ENCODE peak calls at places on chromosomes 7 and 10, in nine cellular contexts. One of them, this sample, is unnamed.
A peak's percentile ranks its signal among the peaks of the same experiment; 100 is the strongest.

GRCh38 chr7:155808551-155809331 is 3.5 kb downstream of the SHH start:
- DNase-seq in heart right ventricle: no peak
- DNase-seq in fibroblast of pulmonary artery: no peak
- DNase-seq in MCF 10A: no peak
- DNase-seq in aorta: no peak
- DNase-seq in stimulated activated CD4-positive, alpha-beta T cell treated with anti-CD3 and anti-CD28 coated beads, Interleukin-1b, Interleukin-23, amount 100 ng/mL, for 1 hour: no peak
- DNase-seq in GM23248: no peak
- DNase-seq in effector memory CD8-positive, alpha-beta T cell: no peak
- DNase-seq in T-helper 9 cell: no peak
- DNase-seq in this sample: no peak

GRCh38 chr7:99196536-99197288 is 11.2 kb downstream of the KPNA7 start:
- DNase-seq in heart right ventricle: no peak
- DNase-seq in fibroblast of pulmonary artery: peak; percentile 38
- DNase-seq in MCF 10A: no peak
- DNase-seq in aorta: no peak
- DNase-seq in stimulated activated CD4-positive, alpha-beta T cell treated with anti-CD3 and anti-CD28 coated beads, Interleukin-1b, Interleukin-23, amount 100 ng/mL, for 1 hour: no peak
- DNase-seq in GM23248: peak; percentile 62
- DNase-seq in effector memory CD8-positive, alpha-beta T cell: no peak
- DNase-seq in T-helper 9 cell: no peak
- DNase-seq in this sample: no peak

GRCh38 chr10:97479939-97480338 is 18.3 kb downstream of the MMS19 start:
- DNase-seq in heart right ventricle: no peak
- DNase-seq in fibroblast of pulmonary artery: no peak
- DNase-seq in MCF 10A: no peak
- DNase-seq in aorta: no peak
- DNase-seq in stimulated activated CD4-positive, alpha-beta T cell treated with anti-CD3 and anti-CD28 coated beads, Interleukin-1b, Interleukin-23, amount 100 ng/mL, for 1 hour: no peak
- DNase-seq in GM23248: no peak
- DNase-seq in effector memory CD8-positive, alpha-beta T cell: no peak
- DNase-seq in T-helper 9 cell: no peak
- DNase-seq in this sample: no peak

GRCh38 chr10:49761789-49762565 is at the start of gene OGDHL:
- DNase-seq in heart right ventricle: peak; percentile 23
- DNase-seq in fibroblast of pulmonary artery: peak; percentile 59
- DNase-seq in MCF 10A: peak; percentile 54
- DNase-seq in aorta: peak; percentile 63
- DNase-seq in stimulated activated CD4-positive, alpha-beta T cell treated with anti-CD3 and anti-CD28 coated beads, Interleukin-1b, Interleukin-23, amount 100 ng/mL, for 1 hour: peak; percentile 20
- DNase-seq in GM23248: peak; percentile 68
- DNase-seq in effector memory CD8-positive, alpha-beta T cell: no peak
- DNase-seq in T-helper 9 cell: no peak
- DNase-seq in this sample: no peak

GRCh38 chr7:111113263-111114017 is 22.5 kb downstream of the LRRN3 start:
- DNase-seq in heart right ventricle: no peak
- DNase-seq in fibroblast of pulmonary artery: peak; percentile 79
- DNase-seq in MCF 10A: peak; percentile 42
- DNase-seq in aorta: no peak
- DNase-seq in stimulated activated CD4-positive, alpha-beta T cell treated with anti-CD3 and anti-CD28 coated beads, Interleukin-1b, Interleukin-23, amount 100 ng/mL, for 1 hour: no peak
- DNase-seq in GM23248: peak; percentile 70
- DNase-seq in effector memory CD8-positive, alpha-beta T cell: no peak
- DNase-seq in T-helper 9 cell: no peak
- DNase-seq in this sample: no peak

GRCh38 chr7:50856821-50857220 is 74.1 kb upstream of the GRB10 start:
- DNase-seq in heart right ventricle: no peak
- DNase-seq in fibroblast of pulmonary artery: no peak
- DNase-seq in MCF 10A: no peak
- DNase-seq in aorta: no peak
- DNase-seq in stimulated activated CD4-positive, alpha-beta T cell treated with anti-CD3 and anti-CD28 coated beads, Interleukin-1b, Interleukin-23, amount 100 ng/mL, for 1 hour: no peak
- DNase-seq in GM23248: peak; percentile 35
- DNase-seq in effector memory CD8-positive, alpha-beta T cell: no peak
- DNase-seq in T-helper 9 cell: no peak
- DNase-seq in this sample: no peak

GRCh38 chr10:103413540-103413939 is 17.1 kb downstream of the PDCD11 start:
- DNase-seq in heart right ventricle: no peak
- DNase-seq in fibroblast of pulmonary artery: no peak
- DNase-seq in MCF 10A: no peak
- DNase-seq in aorta: no peak
- DNase-seq in stimulated activated CD4-positive, alpha-beta T cell treated with anti-CD3 and anti-CD28 coated beads, Interleukin-1b, Interleukin-23, amount 100 ng/mL, for 1 hour: no peak
- DNase-seq in GM23248: no peak
- DNase-seq in effector memory CD8-positive, alpha-beta T cell: no peak
- DNase-seq in T-helper 9 cell: no peak
- DNase-seq in this sample: no peak

GRCh38 chr7:16933296-16934248 is 51.8 kb upstream of the AGR3 start:
- DNase-seq in heart right ventricle: no peak
- DNase-seq in fibroblast of pulmonary artery: peak; percentile 35
- DNase-seq in MCF 10A: no peak
- DNase-seq in aorta: peak; percentile 60
- DNase-seq in stimulated activated CD4-positive, alpha-beta T cell treated with anti-CD3 and anti-CD28 coated beads, Interleukin-1b, Interleukin-23, amount 100 ng/mL, for 1 hour: no peak
- DNase-seq in GM23248: no peak
- DNase-seq in effector memory CD8-positive, alpha-beta T cell: no peak
- DNase-seq in T-helper 9 cell: no peak
- DNase-seq in this sample: no peak

GRCh38 chr7:122896509-122896908 is 10.2 kb upstream of the CADPS2 start:
- DNase-seq in heart right ventricle: no peak
- DNase-seq in fibroblast of pulmonary artery: no peak
- DNase-seq in MCF 10A: peak; percentile 6
- DNase-seq in aorta: no peak
- DNase-seq in stimulated activated CD4-positive, alpha-beta T cell treated with anti-CD3 and anti-CD28 coated beads, Interleukin-1b, Interleukin-23, amount 100 ng/mL, for 1 hour: no peak
- DNase-seq in GM23248: no peak
- DNase-seq in effector memory CD8-positive, alpha-beta T cell: no peak
- DNase-seq in T-helper 9 cell: no peak
- DNase-seq in this sample: no peak

GRCh38 chr7:13920053-13920697 is 69.3 kb downstream of the ETV1 start:
- DNase-seq in heart right ventricle: peak; percentile 55
- DNase-seq in fibroblast of pulmonary artery: peak; percentile 99
- DNase-seq in MCF 10A: peak; percentile 96
- DNase-seq in aorta: no peak
- DNase-seq in stimulated activated CD4-positive, alpha-beta T cell treated with anti-CD3 and anti-CD28 coated beads, Interleukin-1b, Interleukin-23, amount 100 ng/mL, for 1 hour: no peak
- DNase-seq in GM23248: peak; percentile 93
- DNase-seq in effector memory CD8-positive, alpha-beta T cell: no peak
- DNase-seq in T-helper 9 cell: no peak
- DNase-seq in this sample: no peak

GRCh38 chr10:14586901-14587300 is 187.8 kb downstream of the FAM107B start:
- DNase-seq in heart right ventricle: no peak
- DNase-seq in fibroblast of pulmonary artery: no peak
- DNase-seq in MCF 10A: peak; percentile 30
- DNase-seq in aorta: no peak
- DNase-seq in stimulated activated CD4-positive, alpha-beta T cell treated with anti-CD3 and anti-CD28 coated beads, Interleukin-1b, Interleukin-23, amount 100 ng/mL, for 1 hour: no peak
- DNase-seq in GM23248: no peak
- DNase-seq in effector memory CD8-positive, alpha-beta T cell: peak; percentile 82
- DNase-seq in T-helper 9 cell: peak; percentile 76
- DNase-seq in this sample: no peak

GRCh38 chr10:74543276-74543675 is 283.1 kb upstream of the KAT6B start:
- DNase-seq in heart right ventricle: no peak
- DNase-seq in fibroblast of pulmonary artery: peak; percentile 20
- DNase-seq in MCF 10A: no peak
- DNase-seq in aorta: no peak
- DNase-seq in stimulated activated CD4-positive, alpha-beta T cell treated with anti-CD3 and anti-CD28 coated beads, Interleukin-1b, Interleukin-23, amount 100 ng/mL, for 1 hour: no peak
- DNase-seq in GM23248: peak; percentile 14
- DNase-seq in effector memory CD8-positive, alpha-beta T cell: no peak
- DNase-seq in T-helper 9 cell: no peak
- DNase-seq in this sample: no peak

GRCh38 chr7:24604640-24605039 is 31.4 kb downstream of the PALS2 start:
- DNase-seq in heart right ventricle: no peak
- DNase-seq in fibroblast of pulmonary artery: no peak
- DNase-seq in MCF 10A: no peak
- DNase-seq in aorta: no peak
- DNase-seq in stimulated activated CD4-positive, alpha-beta T cell treated with anti-CD3 and anti-CD28 coated beads, Interleukin-1b, Interleukin-23, amount 100 ng/mL, for 1 hour: no peak
- DNase-seq in GM23248: no peak
- DNase-seq in effector memory CD8-positive, alpha-beta T cell: no peak
- DNase-seq in T-helper 9 cell: no peak
- DNase-seq in this sample: no peak

GRCh38 chr10:10053051-10053450 is 964.6 kb upstream of the CELF2 start:
- DNase-seq in heart right ventricle: no peak
- DNase-seq in fibroblast of pulmonary artery: no peak
- DNase-seq in MCF 10A: no peak
- DNase-seq in aorta: no peak
- DNase-seq in stimulated activated CD4-positive, alpha-beta T cell treated with anti-CD3 and anti-CD28 coated beads, Interleukin-1b, Interleukin-23, amount 100 ng/mL, for 1 hour: no peak
- DNase-seq in GM23248: no peak
- DNase-seq in effector memory CD8-positive, alpha-beta T cell: no peak
- DNase-seq in T-helper 9 cell: no peak
- DNase-seq in this sample: no peak

GRCh38 chr10:11178606-11179221 is 161.0 kb downstream of the CELF2 start:
- DNase-seq in heart right ventricle: peak; percentile 61
- DNase-seq in fibroblast of pulmonary artery: peak; percentile 70
- DNase-seq in MCF 10A: no peak
- DNase-seq in aorta: peak; percentile 70
- DNase-seq in stimulated activated CD4-positive, alpha-beta T cell treated with anti-CD3 and anti-CD28 coated beads, Interleukin-1b, Interleukin-23, amount 100 ng/mL, for 1 hour: no peak
- DNase-seq in GM23248: no peak
- DNase-seq in effector memory CD8-positive, alpha-beta T cell: peak; percentile 85
- DNase-seq in T-helper 9 cell: peak; percentile 77
- DNase-seq in this sample: no peak

GRCh38 chr7:2621948-2622640 is 9.7 kb upstream of the TTYH3 start:
- DNase-seq in heart right ventricle: peak; percentile 59
- DNase-seq in fibroblast of pulmonary artery: peak; percentile 60
- DNase-seq in MCF 10A: no peak
- DNase-seq in aorta: no peak
- DNase-seq in stimulated activated CD4-positive, alpha-beta T cell treated with anti-CD3 and anti-CD28 coated beads, Interleukin-1b, Interleukin-23, amount 100 ng/mL, for 1 hour: no peak
- DNase-seq in GM23248: no peak
- DNase-seq in effector memory CD8-positive, alpha-beta T cell: no peak
- DNase-seq in T-helper 9 cell: no peak
- DNase-seq in this sample: peak; percentile 70

GRCh38 chr10:64515975-64516699 is 994.9 kb downstream of the REEP3 start:
- DNase-seq in heart right ventricle: no peak
- DNase-seq in fibroblast of pulmonary artery: no peak
- DNase-seq in MCF 10A: no peak
- DNase-seq in aorta: no peak
- DNase-seq in stimulated activated CD4-positive, alpha-beta T cell treated with anti-CD3 and anti-CD28 coated beads, Interleukin-1b, Interleukin-23, amount 100 ng/mL, for 1 hour: no peak
- DNase-seq in GM23248: no peak
- DNase-seq in effector memory CD8-positive, alpha-beta T cell: no peak
- DNase-seq in T-helper 9 cell: no peak
- DNase-seq in this sample: no peak

GRCh38 chr10:128870830-128871597 is 596.0 kb upstream of the MGMT start:
- DNase-seq in heart right ventricle: no peak
- DNase-seq in fibroblast of pulmonary artery: no peak
- DNase-seq in MCF 10A: no peak
- DNase-seq in aorta: no peak
- DNase-seq in stimulated activated CD4-positive, alpha-beta T cell treated with anti-CD3 and anti-CD28 coated beads, Interleukin-1b, Interleukin-23, amount 100 ng/mL, for 1 hour: no peak
- DNase-seq in GM23248: no peak
- DNase-seq in effector memory CD8-positive, alpha-beta T cell: no peak
- DNase-seq in T-helper 9 cell: no peak
- DNase-seq in this sample: no peak

GRCh38 chr7:21923663-21924062 is 22.0 kb downstream of the CDCA7L start:
- DNase-seq in heart right ventricle: peak; percentile 48
- DNase-seq in fibroblast of pulmonary artery: peak; percentile 62
- DNase-seq in MCF 10A: peak; percentile 38
- DNase-seq in aorta: no peak
- DNase-seq in stimulated activated CD4-positive, alpha-beta T cell treated with anti-CD3 and anti-CD28 coated beads, Interleukin-1b, Interleukin-23, amount 100 ng/mL, for 1 hour: no peak
- DNase-seq in GM23248: no peak
- DNase-seq in effector memory CD8-positive, alpha-beta T cell: no peak
- DNase-seq in T-helper 9 cell: no peak
- DNase-seq in this sample: no peak

GRCh38 chr7:39811161-39811614 is 138.9 kb upstream of the CDK13 start:
- DNase-seq in heart right ventricle: peak; percentile 9
- DNase-seq in fibroblast of pulmonary artery: peak; percentile 33
- DNase-seq in MCF 10A: peak; percentile 72
- DNase-seq in aorta: no peak
- DNase-seq in stimulated activated CD4-positive, alpha-beta T cell treated with anti-CD3 and anti-CD28 coated beads, Interleukin-1b, Interleukin-23, amount 100 ng/mL, for 1 hour: no peak
- DNase-seq in GM23248: peak; percentile 77
- DNase-seq in effector memory CD8-positive, alpha-beta T cell: no peak
- DNase-seq in T-helper 9 cell: no peak
- DNase-seq in this sample: no peak

GRCh38 chr10:14089556-14090297 is 241.0 kb downstream of the FRMD4A start:
- DNase-seq in heart right ventricle: no peak
- DNase-seq in fibroblast of pulmonary artery: no peak
- DNase-seq in MCF 10A: no peak
- DNase-seq in aorta: no peak
- DNase-seq in stimulated activated CD4-positive, alpha-beta T cell treated with anti-CD3 and anti-CD28 coated beads, Interleukin-1b, Interleukin-23, amount 100 ng/mL, for 1 hour: no peak
- DNase-seq in GM23248: no peak
- DNase-seq in effector memory CD8-positive, alpha-beta T cell: no peak
- DNase-seq in T-helper 9 cell: no peak
- DNase-seq in this sample: no peak

GRCh38 chr7:151871189-151871735 is 5.7 kb downstream of the PRKAG2 start:
- DNase-seq in heart right ventricle: no peak
- DNase-seq in fibroblast of pulmonary artery: no peak
- DNase-seq in MCF 10A: no peak
- DNase-seq in aorta: no peak
- DNase-seq in stimulated activated CD4-positive, alpha-beta T cell treated with anti-CD3 and anti-CD28 coated beads, Interleukin-1b, Interleukin-23, amount 100 ng/mL, for 1 hour: no peak
- DNase-seq in GM23248: no peak
- DNase-seq in effector memory CD8-positive, alpha-beta T cell: no peak
- DNase-seq in T-helper 9 cell: no peak
- DNase-seq in this sample: no peak

This sample was measured in sciatic nerve.